ENCODE peak calls at places on chromosomes 4 and X, in eight cellular contexts. One of them, this sample, is unnamed.

GRCh38 chr4:97987019-97987648 is 156.1 kb downstream of the STPG2 start:
- DNase-seq in GM03348: no peak
- DNase-seq in cardiac fibroblast: peak; percentile 49
- DNase-seq in activated T-cell treated with anti-CD3 and anti-CD28 coated beads for 1 hour: no peak
- DNase-seq in mucosa of descending colon: no peak
- DNase-seq in H9: no peak
- DNase-seq in RPMI7951: peak; percentile 1
- DNase-seq in RCC 7860: peak; percentile 15
- DNase-seq in this sample: no peak

GRCh38 chr4:112817933-112818921 is 181.3 kb downstream of the LARP7 start:
- DNase-seq in GM03348: peak; percentile 94
- DNase-seq in activated T-cell treated with anti-CD3 and anti-CD28 coated beads for 1 hour: no peak
- DNase-seq in cardiac fibroblast: peak; percentile 82
- DNase-seq in H9: peak; percentile 86
- DNase-seq in RCC 7860: peak; percentile 79
- DNase-seq in mucosa of descending colon: peak; percentile 28
- DNase-seq in RPMI7951: peak; percentile 84
- DNase-seq in this sample: peak; percentile 40

GRCh38 chr4:159829184-159829583 is 726.3 kb downstream of the RAPGEF2 start:
- DNase-seq in GM03348: no peak
- DNase-seq in RCC 7860: no peak
- DNase-seq in activated T-cell treated with anti-CD3 and anti-CD28 coated beads for 1 hour: no peak
- DNase-seq in RPMI7951: no peak
- DNase-seq in cardiac fibroblast: no peak
- DNase-seq in H9: no peak
- DNase-seq in mucosa of descending colon: no peak
- DNase-seq in this sample: peak; percentile 14

GRCh38 chrX:2402361-2402690 is 98.5 kb downstream of the DHRSX start:
- DNase-seq in mucosa of descending colon: no peak
- DNase-seq in GM03348: no peak
- DNase-seq in RPMI7951: no peak
- DNase-seq in H9: no peak
- DNase-seq in cardiac fibroblast: no peak
- DNase-seq in RCC 7860: no peak
- DNase-seq in activated T-cell treated with anti-CD3 and anti-CD28 coated beads for 1 hour: no peak
- DNase-seq in this sample: no peak

GRCh38 chrX:140913802-140914501 is 88.4 kb upstream of the SPANXB1 start:
- DNase-seq in GM03348: no peak
- DNase-seq in activated T-cell treated with anti-CD3 and anti-CD28 coated beads for 1 hour: no peak
- DNase-seq in cardiac fibroblast: no peak
- DNase-seq in RPMI7951: no peak
- DNase-seq in mucosa of descending colon: no peak
- DNase-seq in RCC 7860: no peak
- DNase-seq in H9: no peak
- DNase-seq in this sample: no peak

GRCh38 chrX:48025561-48025960 is 18.8 kb downstream of the SPACA5 start:
- DNase-seq in cardiac fibroblast: peak; percentile 79
- DNase-seq in RCC 7860: peak; percentile 31
- DNase-seq in activated T-cell treated with anti-CD3 and anti-CD28 coated beads for 1 hour: no peak
- DNase-seq in GM03348: peak; percentile 43
- DNase-seq in H9: peak; percentile 48
- DNase-seq in mucosa of descending colon: no peak
- DNase-seq in RPMI7951: peak; percentile 74
- DNase-seq in this sample: peak; percentile 60

GRCh38 chr4:182764137-182764536 is 153.0 kb downstream of the DCTD start:
- DNase-seq in RPMI7951: no peak
- DNase-seq in RCC 7860: no peak
- DNase-seq in cardiac fibroblast: peak; percentile 7
- DNase-seq in activated T-cell treated with anti-CD3 and anti-CD28 coated beads for 1 hour: no peak
- DNase-seq in GM03348: peak; percentile 15
- DNase-seq in mucosa of descending colon: no peak
- DNase-seq in H9: no peak
- DNase-seq in this sample: no peak

GRCh38 chrX:118315529-118315928 is 30.4 kb upstream of the WDR44 start:
- DNase-seq in mucosa of descending colon: no peak
- DNase-seq in RCC 7860: no peak
- DNase-seq in cardiac fibroblast: no peak
- DNase-seq in activated T-cell treated with anti-CD3 and anti-CD28 coated beads for 1 hour: no peak
- DNase-seq in RPMI7951: no peak
- DNase-seq in H9: no peak
- DNase-seq in GM03348: no peak
- DNase-seq in this sample: no peak

GRCh38 chr4:160403066-160403465 is 1300.2 kb downstream of the RAPGEF2 start:
- DNase-seq in mucosa of descending colon: no peak
- DNase-seq in GM03348: no peak
- DNase-seq in activated T-cell treated with anti-CD3 and anti-CD28 coated beads for 1 hour: no peak
- DNase-seq in RCC 7860: no peak
- DNase-seq in H9: no peak
- DNase-seq in cardiac fibroblast: no peak
- DNase-seq in RPMI7951: no peak
- DNase-seq in this sample: no peak

GRCh38 chr4:4480685-4481393 is 61.0 kb downstream of the STX18 start:
- DNase-seq in cardiac fibroblast: peak; percentile 37
- DNase-seq in GM03348: peak; percentile 67
- DNase-seq in activated T-cell treated with anti-CD3 and anti-CD28 coated beads for 1 hour: no peak
- DNase-seq in mucosa of descending colon: no peak
- DNase-seq in H9: no peak
- DNase-seq in RPMI7951: peak; percentile 24
- DNase-seq in RCC 7860: no peak
- DNase-seq in this sample: peak; percentile 2

GRCh38 chr4:42167709-42168108 is 15.3 kb upstream of the BEND4 start:
- DNase-seq in RPMI7951: no peak
- DNase-seq in cardiac fibroblast: no peak
- DNase-seq in RCC 7860: no peak
- DNase-seq in mucosa of descending colon: no peak
- DNase-seq in activated T-cell treated with anti-CD3 and anti-CD28 coated beads for 1 hour: no peak
- DNase-seq in H9: no peak
- DNase-seq in GM03348: no peak
- DNase-seq in this sample: no peak

GRCh38 chrX:154443479-154443910 is 446 bp upstream of the FAM50A start:
- DNase-seq in GM03348: peak; percentile 10
- DNase-seq in activated T-cell treated with anti-CD3 and anti-CD28 coated beads for 1 hour: no peak
- DNase-seq in RCC 7860: no peak
- DNase-seq in cardiac fibroblast: no peak
- DNase-seq in mucosa of descending colon: no peak
- DNase-seq in H9: no peak
- DNase-seq in RPMI7951: peak; percentile 2
- DNase-seq in this sample: no peak

GRCh38 chrX:1401611-1402430 is 9.9 kb upstream of the SLC25A6 start:
- DNase-seq in cardiac fibroblast: no peak
- DNase-seq in RPMI7951: no peak
- DNase-seq in activated T-cell treated with anti-CD3 and anti-CD28 coated beads for 1 hour: no peak
- DNase-seq in mucosa of descending colon: peak; percentile 26
- DNase-seq in RCC 7860: no peak
- DNase-seq in H9: no peak
- DNase-seq in GM03348: no peak
- DNase-seq in this sample: no peak

GRCh38 chr4:142567199-142567598 is 278.9 kb downstream of the INPP4B start:
- DNase-seq in RPMI7951: peak; percentile 65
- DNase-seq in GM03348: no peak
- DNase-seq in cardiac fibroblast: no peak
- DNase-seq in RCC 7860: no peak
- DNase-seq in mucosa of descending colon: peak; percentile 36
- DNase-seq in activated T-cell treated with anti-CD3 and anti-CD28 coated beads for 1 hour: peak; percentile 27
- DNase-seq in H9: peak; percentile 57
- DNase-seq in this sample: no peak

GRCh38 chr4:152256996-152257395 is 278.9 kb downstream of the FBXW7 start:
- DNase-seq in H9: no peak
- DNase-seq in cardiac fibroblast: no peak
- DNase-seq in mucosa of descending colon: no peak
- DNase-seq in activated T-cell treated with anti-CD3 and anti-CD28 coated beads for 1 hour: no peak
- DNase-seq in GM03348: no peak
- DNase-seq in RCC 7860: no peak
- DNase-seq in RPMI7951: no peak
- DNase-seq in this sample: no peak

GRCh38 chr4:153034681-153035080 is 98.6 kb downstream of the FHDC1 start:
- DNase-seq in mucosa of descending colon: no peak
- DNase-seq in cardiac fibroblast: no peak
- DNase-seq in RPMI7951: no peak
- DNase-seq in H9: no peak
- DNase-seq in RCC 7860: no peak
- DNase-seq in activated T-cell treated with anti-CD3 and anti-CD28 coated beads for 1 hour: no peak
- DNase-seq in GM03348: no peak
- DNase-seq in this sample: no peak

GRCh38 chrX:73977542-73978169 is 326.3 kb upstream of the ZCCHC13 start:
- DNase-seq in mucosa of descending colon: no peak
- DNase-seq in RCC 7860: no peak
- DNase-seq in GM03348: no peak
- DNase-seq in activated T-cell treated with anti-CD3 and anti-CD28 coated beads for 1 hour: no peak
- DNase-seq in cardiac fibroblast: no peak
- DNase-seq in RPMI7951: no peak
- DNase-seq in H9: peak; percentile 32
- DNase-seq in this sample: no peak

GRCh38 chrX:39714471-39714870 is 383.3 kb downstream of the BCOR start:
- DNase-seq in H9: no peak
- DNase-seq in RPMI7951: no peak
- DNase-seq in RCC 7860: no peak
- DNase-seq in mucosa of descending colon: no peak
- DNase-seq in GM03348: no peak
- DNase-seq in activated T-cell treated with anti-CD3 and anti-CD28 coated beads for 1 hour: no peak
- DNase-seq in cardiac fibroblast: no peak
- DNase-seq in this sample: no peak

GRCh38 chr4:15654556-15655222 is 468 bp downstream of the FBXL5 start:
- DNase-seq in cardiac fibroblast: peak; percentile 41
- DNase-seq in H9: peak; percentile 51
- DNase-seq in RPMI7951: peak; percentile 47
- DNase-seq in GM03348: peak; percentile 62
- DNase-seq in activated T-cell treated with anti-CD3 and anti-CD28 coated beads for 1 hour: peak; percentile 24
- DNase-seq in RCC 7860: peak; percentile 9
- DNase-seq in mucosa of descending colon: peak; percentile 77
- DNase-seq in this sample: no peak

GRCh38 chr4:1356181-1356998 is 9.4 kb downstream of the UVSSA start:
- DNase-seq in activated T-cell treated with anti-CD3 and anti-CD28 coated beads for 1 hour: peak; percentile 52
- DNase-seq in GM03348: peak; percentile 85
- DNase-seq in cardiac fibroblast: peak; percentile 65
- DNase-seq in mucosa of descending colon: peak; percentile 58
- DNase-seq in RPMI7951: peak; percentile 23
- DNase-seq in RCC 7860: no peak
- DNase-seq in H9: peak; percentile 74
- DNase-seq in this sample: no peak

GRCh38 chrX:151153086-151153485 is 23.3 kb upstream of the GPR50 start:
- DNase-seq in H9: peak; percentile 73
- DNase-seq in cardiac fibroblast: peak; percentile 3
- DNase-seq in mucosa of descending colon: no peak
- DNase-seq in GM03348: peak; percentile 17
- DNase-seq in activated T-cell treated with anti-CD3 and anti-CD28 coated beads for 1 hour: no peak
- DNase-seq in RPMI7951: peak; percentile 76
- DNase-seq in RCC 7860: no peak
- DNase-seq in this sample: no peak

GRCh38 chr4:2070421-2071251 is 11.5 kb downstream of the NAT8L start:
- DNase-seq in cardiac fibroblast: no peak
- DNase-seq in activated T-cell treated with anti-CD3 and anti-CD28 coated beads for 1 hour: no peak
- DNase-seq in RPMI7951: no peak
- DNase-seq in GM03348: no peak
- DNase-seq in H9: no peak
- DNase-seq in mucosa of descending colon: peak; percentile 6
- DNase-seq in RCC 7860: no peak
- DNase-seq in this sample: no peak

GRCh38 chr4:150212927-150213326 is 134.7 kb downstream of the DCLK2 start:
- DNase-seq in mucosa of descending colon: no peak
- DNase-seq in RCC 7860: no peak
- DNase-seq in H9: no peak
- DNase-seq in cardiac fibroblast: no peak
- DNase-seq in RPMI7951: no peak
- DNase-seq in GM03348: no peak
- DNase-seq in activated T-cell treated with anti-CD3 and anti-CD28 coated beads for 1 hour: no peak
- DNase-seq in this sample: no peak

GRCh38 chr4:173211222-173211621 is 42.6 kb downstream of the GALNT7 start:
- DNase-seq in RPMI7951: no peak
- DNase-seq in RCC 7860: peak; percentile 30
- DNase-seq in mucosa of descending colon: no peak
- DNase-seq in activated T-cell treated with anti-CD3 and anti-CD28 coated beads for 1 hour: no peak
- DNase-seq in H9: no peak
- DNase-seq in GM03348: no peak
- DNase-seq in cardiac fibroblast: no peak
- DNase-seq in this sample: no peak

GRCh38 chr4:72677886-72678285 is 108.9 kb upstream of the ADAMTS3 start:
- DNase-seq in activated T-cell treated with anti-CD3 and anti-CD28 coated beads for 1 hour: no peak
- DNase-seq in RCC 7860: no peak
- DNase-seq in mucosa of descending colon: no peak
- DNase-seq in H9: no peak
- DNase-seq in cardiac fibroblast: no peak
- DNase-seq in GM03348: no peak
- DNase-seq in RPMI7951: no peak
- DNase-seq in this sample: no peak

GRCh38 chr4:8916251-8916913 is 44.7 kb upstream of the HMX1 start:
- DNase-seq in H9: peak; percentile 24
- DNase-seq in cardiac fibroblast: no peak
- DNase-seq in activated T-cell treated with anti-CD3 and anti-CD28 coated beads for 1 hour: no peak
- DNase-seq in mucosa of descending colon: no peak
- DNase-seq in GM03348: peak; percentile 5
- DNase-seq in RPMI7951: no peak
- DNase-seq in RCC 7860: no peak
- DNase-seq in this sample: no peak

GRCh38 chr4:6909970-6910339 is 329 bp downstream of the TBC1D14 start:
- DNase-seq in GM03348: no peak
- DNase-seq in mucosa of descending colon: peak; percentile 70
- DNase-seq in RPMI7951: no peak
- DNase-seq in activated T-cell treated with anti-CD3 and anti-CD28 coated beads for 1 hour: no peak
- DNase-seq in RCC 7860: no peak
- DNase-seq in cardiac fibroblast: no peak
- DNase-seq in H9: no peak
- DNase-seq in this sample: no peak

GRCh38 chr4:107838763-107839162 is 14.0 kb downstream of the SGMS2 start:
- DNase-seq in RCC 7860: no peak
- DNase-seq in activated T-cell treated with anti-CD3 and anti-CD28 coated beads for 1 hour: no peak
- DNase-seq in mucosa of descending colon: no peak
- DNase-seq in cardiac fibroblast: peak; percentile 43
- DNase-seq in H9: no peak
- DNase-seq in RPMI7951: no peak
- DNase-seq in GM03348: peak; percentile 44
- DNase-seq in this sample: no peak

GRCh38 chr4:70203601-70204000 is 8.1 kb downstream of the ODAM start:
- DNase-seq in RPMI7951: no peak
- DNase-seq in cardiac fibroblast: no peak
- DNase-seq in RCC 7860: no peak
- DNase-seq in GM03348: no peak
- DNase-seq in H9: no peak
- DNase-seq in mucosa of descending colon: no peak
- DNase-seq in activated T-cell treated with anti-CD3 and anti-CD28 coated beads for 1 hour: no peak
- DNase-seq in this sample: no peak

GRCh38 chr4:77859256-77859655 is 3.4 kb upstream of the MRPL1 start:
- DNase-seq in RCC 7860: no peak
- DNase-seq in cardiac fibroblast: no peak
- DNase-seq in mucosa of descending colon: no peak
- DNase-seq in GM03348: no peak
- DNase-seq in RPMI7951: no peak
- DNase-seq in activated T-cell treated with anti-CD3 and anti-CD28 coated beads for 1 hour: no peak
- DNase-seq in H9: no peak
- DNase-seq in this sample: no peak

GRCh38 chr4:142840516-142841123 is 5.5 kb downstream of the INPP4B start:
- DNase-seq in H9: no peak
- DNase-seq in activated T-cell treated with anti-CD3 and anti-CD28 coated beads for 1 hour: no peak
- DNase-seq in RCC 7860: peak; percentile 5
- DNase-seq in GM03348: peak; percentile 27
- DNase-seq in mucosa of descending colon: no peak
- DNase-seq in cardiac fibroblast: peak; percentile 77
- DNase-seq in RPMI7951: peak; percentile 23
- DNase-seq in this sample: peak; percentile 0

GRCh38 chr4:3434891-3435683 is 6.7 kb upstream of the HGFAC start:
- DNase-seq in H9: no peak
- DNase-seq in mucosa of descending colon: peak; percentile 21
- DNase-seq in GM03348: no peak
- DNase-seq in RPMI7951: no peak
- DNase-seq in cardiac fibroblast: no peak
- DNase-seq in activated T-cell treated with anti-CD3 and anti-CD28 coated beads for 1 hour: no peak
- DNase-seq in RCC 7860: no peak
- DNase-seq in this sample: no peak

GRCh38 chr4:7055990-7056325 is 11.9 kb downstream of the GRPEL1 start:
- DNase-seq in activated T-cell treated with anti-CD3 and anti-CD28 coated beads for 1 hour: no peak
- DNase-seq in cardiac fibroblast: no peak
- DNase-seq in H9: no peak
- DNase-seq in GM03348: no peak
- DNase-seq in RCC 7860: no peak
- DNase-seq in RPMI7951: no peak
- DNase-seq in mucosa of descending colon: no peak
- DNase-seq in this sample: no peak

GRCh38 chr4:12203945-12204344 is 775.3 kb upstream of the HS3ST1 start:
- DNase-seq in H9: no peak
- DNase-seq in activated T-cell treated with anti-CD3 and anti-CD28 coated beads for 1 hour: no peak
- DNase-seq in cardiac fibroblast: peak; percentile 6
- DNase-seq in RPMI7951: no peak
- DNase-seq in mucosa of descending colon: no peak
- DNase-seq in GM03348: no peak
- DNase-seq in RCC 7860: no peak
- DNase-seq in this sample: no peak